ENCODE peak calls at places on chromosome 15, in eight cellular contexts. I is OCI-LY7, N is left ventricle myocardium inferior, J is lower lobe of right lung, G is PC-3, F is heart right ventricle, V is PC-9, R is stomach. A is an unnamed sample. For H3K4me1, the result is how much of the 10 kb centered on the place peaks cover.

GRCh38 chr15:89794627-89795241 is 18.6 kb downstream of the MESP2 start:
- DNase-seq in F (no peak), V (no peak), R (no peak), N (no peak), I (no peak), J (no peak), G (peak), A (no peak)

GRCh38 chr15:59736181-59736580 is 47.1 kb upstream of the BNIP2 start:
- DNase-seq in V (no peak), G (no peak), R (no peak), I (no peak), N (no peak), J (no peak), F (no peak), A (no peak)

GRCh38 chr15:61831505-61831921 is 228.7 kb downstream of the VPS13C start:
- DNase-seq in F (no peak), J (no peak), G (no peak), R (no peak), I (no peak), V (no peak), N (no peak), A (no peak)

GRCh38 chr15:58066042-58066867 is 744 bp upstream of the ALDH1A2 start:
- DNase-seq in R (peak), F (peak), G (peak), V (no peak), I (peak), N (peak), J (peak), A (peak)

GRCh38 chr15:70024521-70024920 is 73.2 kb downstream of the TLE3 start:
- DNase-seq in N (no peak), V (no peak), R (no peak), G (no peak), J (no peak), I (no peak), F (no peak), A (peak)

GRCh38 chr15:85754993-85755392 is 39.7 kb downstream of the KLHL25 start:
- DNase-seq in F (peak), N (peak), R (no peak), V (no peak), G (no peak), J (no peak), I (no peak), A (peak)

GRCh38 chr15:99211926-99212325 is 37.5 kb downstream of the TTC23 start:
- DNase-seq in I (no peak), N (no peak), G (no peak), R (no peak), J (no peak), F (no peak), V (no peak), A (no peak)

GRCh38 chr15:84734794-84735479 is 13.5 kb upstream of the ZNF592 start:
- DNase-seq in J (peak), V (peak), F (no peak), I (peak), N (peak), G (peak), R (peak), A (peak)

GRCh38 chr15:64149424-64150235 is 1.9 kb upstream of the SNX22 start:
- DNase-seq in V (no peak), R (no peak), N (no peak), G (peak), F (no peak), J (no peak), I (peak), A (no peak)

GRCh38 chr15:88651293-88651692 is 12.5 kb downstream of the ISG20 start:
- DNase-seq in J (no peak), R (no peak), I (no peak), N (no peak), F (no peak), V (no peak), G (no peak), A (peak)
- H3K27ac ChIP-seq in J (no peak), R (peak), I (no peak), N (no peak), F (no peak), V (no peak), G (no peak), A (no peak)

GRCh38 chr15:98144388-98144787 is 183.9 kb downstream of the ARRDC4 start:
- DNase-seq in I (no peak), N (no peak), J (no peak), F (no peak), V (no peak), R (no peak), G (no peak), A (no peak)
- H3K4me3 ChIP-seq in I (no peak), N (no peak), J (no peak), F (no peak), V (no peak), R (no peak), G (no peak), A (no peak)

GRCh38 chr15:41932101-41932500 is 38.2 kb upstream of the SPTBN5 start:
- DNase-seq in N (no peak), F (no peak), G (no peak), J (no peak), R (no peak), V (no peak), I (no peak), A (no peak)
- H3K4me1 ChIP-seq in N (half or more), F (half or more), G (half or more), J (half or more), R (half or more), V (half or more), I (under half), A (under half)

DNA sequence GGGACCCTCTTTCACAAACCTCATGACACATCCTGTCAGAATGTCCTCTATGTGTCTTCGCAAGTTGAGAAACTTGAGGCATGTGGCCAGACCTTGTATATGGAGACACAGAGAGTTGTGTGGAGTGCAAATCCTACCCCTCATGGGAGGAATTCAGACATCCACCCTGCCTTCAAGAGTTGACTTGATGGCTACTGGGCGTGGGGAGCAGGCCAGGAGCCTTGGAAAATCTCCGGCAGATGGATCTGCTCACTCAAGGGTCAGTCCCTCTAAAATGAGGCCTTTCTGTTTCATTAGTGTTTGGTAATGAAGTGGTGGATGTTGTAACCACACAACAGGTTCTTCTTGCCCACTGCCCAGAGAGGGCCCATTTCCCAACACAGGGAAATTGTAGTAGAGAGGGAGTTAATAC is 79.0 kb downstream of the ASB7 start:
- DNase-seq in I (no peak), N (no peak), G (no peak), R (no peak), F (no peak), J (no peak), V (no peak), A (no peak)
- H3K27ac ChIP-seq in I (no peak), N (no peak), G (no peak), R (no peak), F (no peak), J (no peak), V (no peak), A (no peak)

DNA sequence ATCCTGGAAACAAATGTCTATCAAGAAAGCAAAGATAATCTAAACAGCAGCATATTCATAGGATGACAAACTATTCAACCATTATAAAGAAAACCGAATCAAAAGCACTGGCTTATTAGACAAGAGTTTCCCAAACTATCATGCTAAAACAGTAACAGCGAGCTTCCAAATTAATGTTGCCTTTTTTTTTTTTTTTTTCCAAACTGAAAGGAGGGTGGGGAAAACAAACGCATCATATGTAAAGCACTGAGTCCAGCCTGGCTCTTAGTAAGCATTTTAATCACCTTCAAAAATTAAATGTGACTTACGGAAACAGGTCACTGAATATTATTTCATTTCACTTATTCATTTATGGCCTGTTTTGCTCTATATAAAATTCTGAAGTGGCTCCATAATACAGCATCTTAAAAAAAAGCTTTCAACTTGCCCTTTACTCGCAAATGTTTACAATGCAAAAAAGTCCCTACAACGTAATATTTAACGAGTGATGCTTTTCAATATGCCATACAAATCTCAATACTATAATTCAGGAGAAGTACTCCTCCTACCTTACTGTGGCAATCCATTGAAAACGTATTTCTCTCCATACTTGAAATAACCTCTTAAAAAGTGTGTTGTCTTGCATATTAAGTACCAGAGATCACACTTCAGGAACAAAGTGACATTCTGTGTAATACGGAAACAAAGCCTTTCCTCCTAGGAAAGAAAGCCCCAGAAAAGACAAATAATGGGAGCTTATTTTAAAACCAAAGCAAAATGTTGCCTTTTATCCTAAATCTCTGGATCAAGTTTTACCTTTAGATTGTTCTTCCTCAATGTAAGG is 2.1 kb downstream of the TJP1 start:
- DNase-seq in J (no peak), G (peak), V (no peak), N (no peak), F (no peak), R (no peak), I (no peak), A (no peak)
- H3K4me3 ChIP-seq in J (peak), G (peak), V (peak), N (peak), F (peak), R (peak), I (no peak), A (peak)

DNA sequence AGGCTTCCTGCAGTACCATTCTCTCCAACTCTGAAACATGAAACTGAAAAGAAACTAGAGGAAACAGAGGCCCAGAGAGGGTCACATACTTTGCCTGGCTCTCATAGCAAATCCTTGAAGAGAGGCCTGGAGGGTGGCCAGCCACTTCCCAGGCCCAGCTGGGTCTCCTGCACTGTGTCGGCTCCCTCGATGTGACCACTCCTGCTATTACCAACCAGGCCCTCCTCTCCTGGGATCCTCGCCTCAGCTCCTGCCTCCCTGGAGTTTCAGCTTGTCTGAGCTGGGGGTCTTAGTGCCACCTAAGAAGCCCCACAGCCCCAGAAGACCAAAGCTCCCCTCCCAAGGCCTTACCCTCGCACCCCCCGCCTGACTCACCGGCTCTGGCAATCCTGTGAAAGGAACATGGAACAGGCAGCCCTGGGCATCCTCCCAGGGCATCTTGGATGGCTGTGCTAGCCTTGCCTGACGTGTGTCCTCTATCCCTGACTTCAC is 4.6 kb downstream of the LOXL1 start:
- DNase-seq in F (peak), R (no peak), I (no peak), J (peak), G (no peak), V (no peak), N (no peak), A (no peak)
- H3K4me1 ChIP-seq in F (half or more), R (half or more), I (under half), J (under half), G (half or more), V (half or more), N (half or more), A (under half)

DNA sequence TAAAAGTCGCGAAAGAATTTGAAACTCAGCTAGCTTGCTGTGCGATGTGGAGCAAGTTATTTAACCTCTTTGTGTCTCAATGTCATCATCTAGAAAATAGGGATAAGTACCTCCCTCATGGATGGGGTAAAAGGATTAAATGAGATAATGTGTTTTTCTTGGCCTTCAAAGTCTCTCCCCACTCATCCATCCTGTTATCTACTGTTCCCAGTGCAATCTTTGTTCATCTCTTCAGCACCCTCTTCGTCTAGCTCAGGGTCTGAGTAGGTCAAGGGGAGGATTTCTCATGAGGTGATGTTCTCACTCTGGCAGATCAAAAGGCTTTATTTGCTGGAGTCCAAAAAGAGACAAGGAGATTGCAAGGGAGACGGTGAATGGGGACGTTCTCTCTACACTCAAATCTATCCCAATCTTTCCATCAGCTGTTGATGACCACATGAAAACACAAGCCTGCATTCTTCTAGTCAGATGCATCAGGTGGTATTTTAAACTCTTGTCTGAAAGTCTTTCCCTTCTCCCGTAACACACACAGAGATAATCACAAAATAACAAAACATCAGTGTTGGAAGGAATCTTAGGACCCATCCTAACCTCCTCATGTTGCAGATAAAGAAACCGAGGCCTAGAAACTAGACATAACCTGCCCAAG is 1.3 kb downstream of the MESD start:
- DNase-seq in R (no peak), V (no peak), J (no peak), N (no peak), G (no peak), I (no peak), F (no peak), A (no peak)
- H3K27ac ChIP-seq in R (no peak), V (no peak), J (no peak), N (peak), G (no peak), I (no peak), F (peak), A (no peak)